ENCODE peak calls at places on chromosomes 2 and 18, in ten cellular contexts. J, Q, V, Z, Y, F, G, S, X and M are unnamed samples.

GRCh38 chr2:119028327-119029174 is 86.6 kb downstream of the MARCO start:
- DNase-seq in Z (peak; percentile 42), S (peak; percentile 50), X (peak; percentile 60), Q (no peak), F (no peak), G (peak; percentile 37), J (peak; percentile 24), Y (no peak), V (no peak), M (peak; percentile 24)

GRCh38 chr2:178404380-178404767 is 46.6 kb downstream of the PRKRA start:
- DNase-seq in F (no peak), Z (peak; percentile 90), G (no peak), V (no peak), Q (no peak), Y (no peak), X (peak; percentile 94), J (no peak), S (peak; percentile 24), M (peak; percentile 73)

GRCh38 chr2:29075894-29076700 is 1.8 kb upstream of the PCARE start:
- DNase-seq in V (no peak), J (no peak), Y (no peak), G (no peak), F (no peak), Q (no peak), X (peak; percentile 69), Z (peak; percentile 17), S (no peak), M (no peak)

GRCh38 chr2:227482638-227483340 is 10.8 kb downstream of the AGFG1 start:
- DNase-seq in J (no peak), G (no peak), Z (peak; percentile 67), V (no peak), Y (no peak), Q (no peak), S (no peak), F (no peak), X (peak; percentile 41), M (no peak)

GRCh38 chr18:21489119-21489750 is 111.3 kb downstream of the ESCO1 start:
- DNase-seq in G (peak; percentile 81), J (peak; percentile 39), F (peak; percentile 34), Y (no peak), V (no peak), S (peak; percentile 49), Z (peak; percentile 64), X (peak; percentile 74), Q (no peak), M (peak; percentile 58)

GRCh38 chr2:201363857-201364560 is 6.9 kb upstream of the FLACC1 start:
- DNase-seq in Z (peak; percentile 72), F (peak; percentile 12), Y (no peak), X (peak; percentile 65), S (no peak), Q (no peak), V (no peak), G (peak; percentile 61), J (peak; percentile 8), M (peak; percentile 60)

GRCh38 chr2:237474931-237475703 is 11.9 kb upstream of the MLPH start:
- DNase-seq in X (peak; percentile 91), J (peak; percentile 76), G (peak; percentile 92), Z (peak; percentile 76), V (peak; percentile 75), S (peak; percentile 80), Q (peak; percentile 86), F (peak; percentile 83), Y (peak; percentile 91), M (peak; percentile 93)

GRCh38 chr2:67613227-67613626 is 216.1 kb downstream of the ETAA1 start:
- DNase-seq in V (no peak), Z (no peak), Q (no peak), S (no peak), J (no peak), Y (no peak), G (no peak), X (no peak), F (no peak), M (no peak)

GRCh38 chr2:210225461-210225798 is 183 bp upstream of the ACADL start:
- DNase-seq in Y (no peak), X (peak; percentile 41), S (peak; percentile 18), Z (peak; percentile 7), Q (no peak), F (no peak), J (no peak), V (no peak), G (no peak), M (peak; percentile 30)

GRCh38 chr2:241226723-241227634 is 38.5 kb downstream of the ANO7 start:
- DNase-seq in X (peak; percentile 41), Z (no peak), Q (no peak), V (no peak), F (no peak), S (no peak), J (no peak), Y (peak; percentile 39), G (no peak), M (no peak)

GRCh38 chr2:12717191-12717987 is 653 bp downstream of the TRIB2 start:
- DNase-seq in G (peak; percentile 79), X (peak; percentile 85), V (peak; percentile 34), Y (peak; percentile 76), S (peak; percentile 45), F (peak; percentile 56), J (peak; percentile 54), Z (peak; percentile 72), Q (peak; percentile 69), M (peak; percentile 85)

GRCh38 chr2:158667567-158667966 is 127.5 kb upstream of the DAPL1 start:
- DNase-seq in G (no peak), V (no peak), J (no peak), Z (peak; percentile 70), F (no peak), X (peak; percentile 49), Y (no peak), Q (no peak), S (no peak), M (peak; percentile 69)

GRCh38 chr2:17146358-17146757 is 371.9 kb downstream of the RAD51AP2 start:
- DNase-seq in V (no peak), F (no peak), X (no peak), G (no peak), Q (no peak), J (no peak), S (no peak), Y (no peak), Z (no peak), M (no peak)

GRCh38 chr2:166519391-166519962 is 25.4 kb upstream of the SCN7A start:
- DNase-seq in X (no peak), Z (no peak), J (no peak), S (no peak), F (no peak), G (peak; percentile 57), Q (no peak), V (no peak), Y (no peak), M (no peak)

GRCh38 chr2:714005-714741 is 37.0 kb upstream of the TMEM18 start:
- DNase-seq in J (peak; percentile 39), F (peak; percentile 72), S (peak; percentile 63), G (peak; percentile 77), Y (no peak), X (peak; percentile 67), Q (no peak), Z (peak; percentile 51), V (no peak), M (peak; percentile 24)
- TF ChIP-seq CTCF in J (no peak), F (peak; percentile 80), S (peak; percentile 66), G (peak; percentile 73), Y (peak; percentile 60), X (peak; percentile 81), Q (peak; percentile 69), Z (peak; percentile 75), V (peak; percentile 61), M (peak; percentile 73)

GRCh38 chr2:55111570-55112228 is 61.4 kb upstream of the RTN4 start:
- DNase-seq in Q (peak; percentile 39), G (peak; percentile 25), J (no peak), X (peak; percentile 96), Y (peak; percentile 80), Z (peak; percentile 95), F (peak; percentile 32), S (no peak), V (no peak), M (peak; percentile 93)
- H3K4me3 ChIP-seq in Q (no peak overlapping the region), G (no peak overlapping the region), J (no peak overlapping the region), X (no peak overlapping the region), Y (no peak overlapping the region), Z (no peak overlapping the region), F (no peak overlapping the region), S (no peak overlapping the region), V (no peak overlapping the region), M (no peak overlapping the region)

DNA sequence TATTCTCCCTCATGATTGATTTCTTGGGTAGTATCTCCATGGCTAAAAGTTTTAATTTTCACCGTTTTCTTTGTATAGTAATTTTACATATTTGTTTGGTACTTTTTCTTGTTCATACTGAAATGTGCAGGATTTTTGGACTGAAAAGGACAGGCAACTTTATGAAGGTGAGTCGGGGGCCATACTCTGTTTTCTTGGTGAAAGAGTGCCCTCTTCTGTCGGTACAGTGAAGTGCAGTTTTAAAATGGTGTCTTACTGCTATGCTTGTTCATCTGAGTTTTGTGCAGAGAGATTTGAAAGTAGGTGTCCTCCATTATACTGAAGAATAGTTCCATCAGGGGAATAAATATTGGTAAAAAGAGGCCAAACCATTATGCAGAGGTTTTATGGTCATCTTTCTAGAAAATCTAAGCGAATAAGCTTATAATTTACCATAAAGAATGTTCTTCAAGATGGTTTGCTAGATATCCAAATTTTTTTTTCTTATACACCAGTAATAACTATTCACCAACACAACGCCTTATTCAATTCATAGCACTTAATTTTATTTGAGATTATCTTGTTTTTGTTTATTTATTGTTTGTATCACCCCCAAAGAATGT is 8.7 kb upstream of the SERPINB13 start:
- DNase-seq in Y (no peak), Z (peak; percentile 55), V (no peak), J (no peak), S (peak; percentile 28), X (peak; percentile 58), Q (no peak), G (peak; percentile 57), F (peak; percentile 8), M (peak; percentile 59)
- TF ChIP-seq CTCF in Y (peak; percentile 63), Z (peak; percentile 84), V (peak; percentile 64), J (peak; percentile 11), S (peak; percentile 60), X (peak; percentile 78), Q (peak; percentile 65), G (peak; percentile 64), F (peak; percentile 55), M (peak; percentile 74)

GRCh38 chr2:74204436-74204835 is 6.0 kb downstream of the MTHFD2 start:
- DNase-seq in F (no peak), X (no peak), Y (no peak), G (no peak), Z (no peak), S (no peak), Q (no peak), V (no peak), J (no peak), M (no peak)

GRCh38 chr2:74199871-74200305 is 1.5 kb downstream of the MTHFD2 start:
- DNase-seq in S (no peak), V (no peak), Q (no peak), X (peak; percentile 31), J (no peak), F (no peak), G (no peak), Y (no peak), Z (peak; percentile 35), M (no peak)

GRCh38 chr2:74199275-74199701 is 873 bp downstream of the MTHFD2 start:
- DNase-seq in Z (peak; percentile 69), J (no peak), X (no peak), Q (no peak), S (no peak), V (no peak), G (no peak), F (no peak), Y (no peak), M (no peak)

GRCh38 chr2:74201196-74201595 is 2.8 kb downstream of the MTHFD2 start:
- DNase-seq in F (no peak), V (no peak), G (no peak), X (no peak), Q (no peak), Y (no peak), J (no peak), S (no peak), Z (no peak), M (no peak)

GRCh38 chr2:74201596-74201995 is 3.2 kb downstream of the MTHFD2 start:
- DNase-seq in J (no peak), Z (peak; percentile 94), G (no peak), V (no peak), S (no peak), F (no peak), X (peak; percentile 73), Y (no peak), Q (no peak), M (no peak)
- H3K4me3 ChIP-seq in J (no peak overlapping the region), Z (no peak overlapping the region), G (no peak overlapping the region), V (no peak overlapping the region), S (no peak overlapping the region), F (no peak overlapping the region), X (peak overlapping the region; percentile 1), Y (no peak overlapping the region), Q (no peak overlapping the region), M (no peak overlapping the region)